ENCODE peak calls at places on chromosomes 12 and 14, in seven cellular contexts. One of them, this sample, is unnamed.

GRCh38 chr12:34406996-34407300 is 384.7 kb downstream of the ALG10 start:
- DNase-seq in heart left ventricle: peak
- DNase-seq in CD4-positive, alpha-beta T cell: no peak
- DNase-seq in AG04450: no peak
- DNase-seq in suprapubic skin: no peak
- DNase-seq in endothelial cell: peak
- DNase-seq in astrocyte of the spinal cord: no peak
- DNase-seq in this sample: peak

GRCh38 chr12:30782316-30783173 is 27.8 kb upstream of the CAPRIN2 start:
- DNase-seq in heart left ventricle: no peak
- DNase-seq in CD4-positive, alpha-beta T cell: no peak
- DNase-seq in AG04450: no peak
- DNase-seq in suprapubic skin: no peak
- DNase-seq in endothelial cell: no peak
- DNase-seq in astrocyte of the spinal cord: no peak
- DNase-seq in this sample: no peak

GRCh38 chr14:100155881-100156645 is 3.4 kb downstream of the DEGS2 start:
- DNase-seq in heart left ventricle: no peak
- DNase-seq in CD4-positive, alpha-beta T cell: no peak
- DNase-seq in AG04450: no peak
- DNase-seq in suprapubic skin: no peak
- DNase-seq in endothelial cell: no peak
- DNase-seq in astrocyte of the spinal cord: no peak
- DNase-seq in this sample: no peak

GRCh38 chr14:90450667-90451066 is 53.8 kb downstream of the CALM1 start:
- DNase-seq in heart left ventricle: no peak
- DNase-seq in CD4-positive, alpha-beta T cell: no peak
- DNase-seq in AG04450: no peak
- DNase-seq in suprapubic skin: no peak
- DNase-seq in endothelial cell: no peak
- DNase-seq in astrocyte of the spinal cord: no peak
- DNase-seq in this sample: no peak

GRCh38 chr14:96681826-96682225 is 115.4 kb upstream of the VRK1 start:
- DNase-seq in heart left ventricle: no peak
- DNase-seq in CD4-positive, alpha-beta T cell: no peak
- DNase-seq in AG04450: no peak
- DNase-seq in suprapubic skin: no peak
- DNase-seq in endothelial cell: no peak
- DNase-seq in astrocyte of the spinal cord: peak
- DNase-seq in this sample: no peak

GRCh38 chr14:32307881-32308582 is 21.1 kb upstream of the AKAP6 start:
- DNase-seq in heart left ventricle: no peak
- DNase-seq in CD4-positive, alpha-beta T cell: no peak
- DNase-seq in AG04450: no peak
- DNase-seq in suprapubic skin: no peak
- DNase-seq in endothelial cell: no peak
- DNase-seq in astrocyte of the spinal cord: peak
- DNase-seq in this sample: no peak

GRCh38 chr14:104972301-104973211 is 5.6 kb downstream of the AHNAK2 start:
- DNase-seq in heart left ventricle: peak
- DNase-seq in CD4-positive, alpha-beta T cell: no peak
- DNase-seq in AG04450: no peak
- DNase-seq in suprapubic skin: peak
- DNase-seq in endothelial cell: no peak
- DNase-seq in astrocyte of the spinal cord: peak
- DNase-seq in this sample: no peak

GRCh38 chr14:74085828-74086227 is 1.1 kb downstream of the LIN52 start:
- DNase-seq in heart left ventricle: no peak
- DNase-seq in CD4-positive, alpha-beta T cell: no peak
- DNase-seq in AG04450: no peak
- DNase-seq in suprapubic skin: no peak
- DNase-seq in endothelial cell: no peak
- DNase-seq in astrocyte of the spinal cord: no peak
- DNase-seq in this sample: no peak

GRCh38 chr12:74337951-74338350 is 199.7 kb upstream of the ATXN7L3B start:
- DNase-seq in heart left ventricle: no peak
- DNase-seq in CD4-positive, alpha-beta T cell: no peak
- DNase-seq in AG04450: peak
- DNase-seq in suprapubic skin: no peak
- DNase-seq in endothelial cell: no peak
- DNase-seq in astrocyte of the spinal cord: peak
- DNase-seq in this sample: no peak

GRCh38 chr12:117412465-117413190 is 51.2 kb upstream of the NOS1 start:
- DNase-seq in heart left ventricle: peak
- DNase-seq in CD4-positive, alpha-beta T cell: no peak
- DNase-seq in AG04450: no peak
- DNase-seq in suprapubic skin: no peak
- DNase-seq in endothelial cell: no peak
- DNase-seq in astrocyte of the spinal cord: no peak
- DNase-seq in this sample: no peak

GRCh38 chr14:76837524-76837923 is 11.3 kb downstream of the LRRC74A start:
- DNase-seq in heart left ventricle: no peak
- DNase-seq in CD4-positive, alpha-beta T cell: no peak
- DNase-seq in AG04450: no peak
- DNase-seq in suprapubic skin: no peak
- DNase-seq in endothelial cell: no peak
- DNase-seq in astrocyte of the spinal cord: no peak
- DNase-seq in this sample: no peak

GRCh38 chr12:72679147-72679757 is 407.1 kb downstream of the TRHDE start:
- DNase-seq in heart left ventricle: no peak
- DNase-seq in CD4-positive, alpha-beta T cell: no peak
- DNase-seq in AG04450: no peak
- DNase-seq in suprapubic skin: no peak
- DNase-seq in endothelial cell: no peak
- DNase-seq in astrocyte of the spinal cord: no peak
- DNase-seq in this sample: no peak

GRCh38 chr12:46266869-46267617 is 1.8 kb downstream of the SLC38A1 start:
- DNase-seq in heart left ventricle: peak
- DNase-seq in CD4-positive, alpha-beta T cell: peak
- DNase-seq in AG04450: no peak
- DNase-seq in suprapubic skin: peak
- DNase-seq in endothelial cell: peak
- DNase-seq in astrocyte of the spinal cord: peak
- DNase-seq in this sample: no peak

GRCh38 chr12:60394680-60395079 is 798.9 kb downstream of the SLC16A7 start:
- DNase-seq in heart left ventricle: no peak
- DNase-seq in CD4-positive, alpha-beta T cell: no peak
- DNase-seq in AG04450: peak
- DNase-seq in suprapubic skin: no peak
- DNase-seq in endothelial cell: no peak
- DNase-seq in astrocyte of the spinal cord: peak
- DNase-seq in this sample: no peak

GRCh38 chr12:48165089-48166031 is 8.0 kb upstream of the ASB8 start:
- DNase-seq in heart left ventricle: no peak
- DNase-seq in CD4-positive, alpha-beta T cell: peak
- DNase-seq in AG04450: peak
- DNase-seq in suprapubic skin: no peak
- DNase-seq in endothelial cell: peak
- DNase-seq in astrocyte of the spinal cord: peak
- DNase-seq in this sample: no peak
- TF ChIP-seq CTCF in heart left ventricle: peak
- TF ChIP-seq CTCF in CD4-positive, alpha-beta T cell: peak
- TF ChIP-seq CTCF in AG04450: peak
- TF ChIP-seq CTCF in suprapubic skin: peak
- TF ChIP-seq CTCF in endothelial cell: peak
- TF ChIP-seq CTCF in astrocyte of the spinal cord: peak
- TF ChIP-seq CTCF in this sample: peak

GRCh38 chr12:108063192-108063591 is 65.9 kb upstream of the WSCD2 start:
- DNase-seq in heart left ventricle: no peak
- DNase-seq in CD4-positive, alpha-beta T cell: no peak
- DNase-seq in AG04450: no peak
- DNase-seq in suprapubic skin: no peak
- DNase-seq in endothelial cell: peak
- DNase-seq in astrocyte of the spinal cord: peak
- DNase-seq in this sample: no peak
- TF ChIP-seq CTCF in heart left ventricle: peak
- TF ChIP-seq CTCF in CD4-positive, alpha-beta T cell: no peak
- TF ChIP-seq CTCF in AG04450: peak
- TF ChIP-seq CTCF in suprapubic skin: no peak
- TF ChIP-seq CTCF in endothelial cell: peak
- TF ChIP-seq CTCF in astrocyte of the spinal cord: peak
- TF ChIP-seq CTCF in this sample: peak

GRCh38 chr14:59707778-59708635 is 131.4 kb upstream of the CCDC175 start:
- DNase-seq in heart left ventricle: no peak
- DNase-seq in CD4-positive, alpha-beta T cell: no peak
- DNase-seq in AG04450: no peak
- DNase-seq in suprapubic skin: no peak
- DNase-seq in endothelial cell: no peak
- DNase-seq in astrocyte of the spinal cord: peak
- DNase-seq in this sample: no peak
- TF ChIP-seq CTCF in heart left ventricle: no peak
- TF ChIP-seq CTCF in CD4-positive, alpha-beta T cell: no peak
- TF ChIP-seq CTCF in AG04450: no peak
- TF ChIP-seq CTCF in suprapubic skin: no peak
- TF ChIP-seq CTCF in endothelial cell: no peak
- TF ChIP-seq CTCF in astrocyte of the spinal cord: peak
- TF ChIP-seq CTCF in this sample: no peak

GRCh38 chr14:84749191-84749945 is 780.6 kb upstream of the FLRT2 start:
- DNase-seq in heart left ventricle: no peak
- DNase-seq in CD4-positive, alpha-beta T cell: no peak
- DNase-seq in AG04450: no peak
- DNase-seq in suprapubic skin: no peak
- DNase-seq in endothelial cell: no peak
- DNase-seq in astrocyte of the spinal cord: no peak
- DNase-seq in this sample: no peak

GRCh38 chr14:84750763-84751554 is 779.0 kb upstream of the FLRT2 start:
- DNase-seq in heart left ventricle: no peak
- DNase-seq in CD4-positive, alpha-beta T cell: no peak
- DNase-seq in AG04450: peak
- DNase-seq in suprapubic skin: no peak
- DNase-seq in endothelial cell: no peak
- DNase-seq in astrocyte of the spinal cord: peak
- DNase-seq in this sample: no peak

GRCh38 chr14:84751745-84752144 is 778.2 kb upstream of the FLRT2 start:
- DNase-seq in heart left ventricle: no peak
- DNase-seq in CD4-positive, alpha-beta T cell: no peak
- DNase-seq in AG04450: no peak
- DNase-seq in suprapubic skin: no peak
- DNase-seq in endothelial cell: no peak
- DNase-seq in astrocyte of the spinal cord: no peak
- DNase-seq in this sample: no peak

GRCh38 chr14:84750284-84750683 is 779.7 kb upstream of the FLRT2 start:
- DNase-seq in heart left ventricle: no peak
- DNase-seq in CD4-positive, alpha-beta T cell: no peak
- DNase-seq in AG04450: no peak
- DNase-seq in suprapubic skin: no peak
- DNase-seq in endothelial cell: no peak
- DNase-seq in astrocyte of the spinal cord: no peak
- DNase-seq in this sample: no peak
- TF ChIP-seq CTCF in heart left ventricle: no peak
- TF ChIP-seq CTCF in CD4-positive, alpha-beta T cell: no peak
- TF ChIP-seq CTCF in AG04450: no peak
- TF ChIP-seq CTCF in suprapubic skin: no peak
- TF ChIP-seq CTCF in endothelial cell: no peak
- TF ChIP-seq CTCF in astrocyte of the spinal cord: no peak
- TF ChIP-seq CTCF in this sample: no peak

GRCh38 chr12:132918680-132919079 is 31.3 kb upstream of the CHFR start:
- DNase-seq in heart left ventricle: no peak
- DNase-seq in CD4-positive, alpha-beta T cell: no peak
- DNase-seq in AG04450: no peak
- DNase-seq in suprapubic skin: no peak
- DNase-seq in endothelial cell: no peak
- DNase-seq in astrocyte of the spinal cord: no peak
- DNase-seq in this sample: no peak

GRCh38 chr12:132924356-132924755 is 31.8 kb downstream of the ZNF605 start:
- DNase-seq in heart left ventricle: no peak
- DNase-seq in CD4-positive, alpha-beta T cell: no peak
- DNase-seq in AG04450: no peak
- DNase-seq in suprapubic skin: no peak
- DNase-seq in endothelial cell: no peak
- DNase-seq in astrocyte of the spinal cord: no peak
- DNase-seq in this sample: no peak

GRCh38 chr12:132923356-132923909 is 32.7 kb downstream of the ZNF605 start:
- DNase-seq in heart left ventricle: no peak
- DNase-seq in CD4-positive, alpha-beta T cell: no peak
- DNase-seq in AG04450: no peak
- DNase-seq in suprapubic skin: no peak
- DNase-seq in endothelial cell: no peak
- DNase-seq in astrocyte of the spinal cord: no peak
- DNase-seq in this sample: no peak

GRCh38 chr12:132922676-132923075 is 33.4 kb downstream of the ZNF605 start:
- DNase-seq in heart left ventricle: no peak
- DNase-seq in CD4-positive, alpha-beta T cell: no peak
- DNase-seq in AG04450: no peak
- DNase-seq in suprapubic skin: no peak
- DNase-seq in endothelial cell: no peak
- DNase-seq in astrocyte of the spinal cord: no peak
- DNase-seq in this sample: no peak

DNA sequence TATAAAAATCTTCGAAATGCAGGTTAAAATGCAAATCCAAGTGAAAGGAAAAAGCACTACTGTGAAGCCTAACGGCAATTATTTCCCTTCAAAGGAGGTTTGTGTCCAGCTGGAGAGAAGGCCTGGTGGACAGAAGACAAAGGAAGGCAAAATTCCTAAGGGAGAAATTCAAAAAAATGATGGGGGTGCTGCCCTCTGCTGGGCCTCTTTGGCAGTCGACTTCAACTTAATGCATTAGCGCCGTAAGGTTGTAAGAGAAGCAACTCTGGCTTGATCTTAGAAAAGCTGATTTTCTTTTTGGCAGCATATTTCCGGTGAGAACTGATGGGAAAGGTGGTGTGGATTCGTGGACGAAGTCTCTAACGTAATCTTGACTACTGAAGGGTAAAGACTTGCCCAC is 34.3 kb upstream of the CHFR start:
- DNase-seq in heart left ventricle: no peak
- DNase-seq in CD4-positive, alpha-beta T cell: no peak
- DNase-seq in AG04450: no peak
- DNase-seq in suprapubic skin: no peak
- DNase-seq in endothelial cell: no peak
- DNase-seq in astrocyte of the spinal cord: no peak
- DNase-seq in this sample: no peak
- TF ChIP-seq CTCF in heart left ventricle: no peak
- TF ChIP-seq CTCF in CD4-positive, alpha-beta T cell: no peak
- TF ChIP-seq CTCF in AG04450: no peak
- TF ChIP-seq CTCF in suprapubic skin: no peak
- TF ChIP-seq CTCF in endothelial cell: no peak
- TF ChIP-seq CTCF in astrocyte of the spinal cord: no peak
- TF ChIP-seq CTCF in this sample: peak